ENCODE peak calls at places on chromosomes 5 and 9, in ten cellular contexts. S, A, Y, X, L, D, R, U, B and N are unnamed samples.

GRCh38 chr9:89442981-89443817 is 54.7 kb downstream of the SEMA4D start:
- DNase-seq in S (no peak), A (peak), Y (no peak), X (no peak), L (no peak), D (no peak), R (peak), U (no peak), B (no peak), N (no peak)

GRCh38 chr5:56625577-56625976 is 189.8 kb upstream of the MAP3K1 start:
- DNase-seq in S (no peak), A (peak), Y (no peak), X (no peak), L (no peak), D (no peak), R (peak), U (no peak), B (no peak), N (no peak)

GRCh38 chr5:134131578-134132350 is 17.3 kb downstream of the TCF7 start:
- DNase-seq in S (no peak), A (no peak), Y (no peak), X (no peak), L (no peak), D (no peak), R (no peak), U (no peak), B (no peak), N (no peak)

GRCh38 chr9:129021091-129021490 is 7.0 kb downstream of the SH3GLB2 start:
- DNase-seq in S (no peak), A (no peak), Y (no peak), X (no peak), L (no peak), D (peak), R (no peak), U (no peak), B (no peak), N (no peak)

GRCh38 chr5:103519550-103519949 is 43.0 kb downstream of the NUDT12 start:
- DNase-seq in S (peak), A (peak), Y (no peak), X (peak), L (peak), D (no peak), R (no peak), U (no peak), B (no peak), N (no peak)

GRCh38 chr5:158976035-158976434 is 123.7 kb downstream of the EBF1 start:
- DNase-seq in S (no peak), A (peak), Y (no peak), X (no peak), L (no peak), D (no peak), R (peak), U (no peak), B (no peak), N (no peak)

GRCh38 chr5:54440456-54440893 is 15.0 kb upstream of the HSPB3 start:
- DNase-seq in S (no peak), A (no peak), Y (no peak), X (no peak), L (no peak), D (peak), R (no peak), U (no peak), B (no peak), N (peak)

GRCh38 chr5:32254987-32255900 is 57.5 kb downstream of the MTMR12 start:
- DNase-seq in S (no peak), A (peak), Y (no peak), X (no peak), L (peak), D (no peak), R (peak), U (no peak), B (no peak), N (no peak)

GRCh38 chr5:172798422-172799215 is 27.6 kb upstream of the DUSP1 start:
- DNase-seq in S (no peak), A (peak), Y (peak), X (no peak), L (no peak), D (no peak), R (peak), U (no peak), B (no peak), N (no peak)

GRCh38 chr5:154193176-154193575 is 2.6 kb downstream of the GALNT10 start:
- DNase-seq in S (no peak), A (no peak), Y (no peak), X (no peak), L (no peak), D (no peak), R (no peak), U (no peak), B (no peak), N (no peak)

GRCh38 chr9:13810510-13810909 is 503.4 kb downstream of the NFIB start:
- DNase-seq in S (no peak), A (peak), Y (no peak), X (no peak), L (no peak), D (no peak), R (peak), U (no peak), B (no peak), N (no peak)

GRCh38 chr5:160175438-160176218 is 53.7 kb upstream of the FABP6 start:
- DNase-seq in S (no peak), A (peak), Y (peak), X (no peak), L (no peak), D (no peak), R (peak), U (peak), B (peak), N (no peak)
- H3K4me3 ChIP-seq in S (no peak), A (no peak), Y (peak), X (no peak), L (no peak), D (no peak), R (no peak), U (no peak), B (peak), N (no peak)

DNA sequence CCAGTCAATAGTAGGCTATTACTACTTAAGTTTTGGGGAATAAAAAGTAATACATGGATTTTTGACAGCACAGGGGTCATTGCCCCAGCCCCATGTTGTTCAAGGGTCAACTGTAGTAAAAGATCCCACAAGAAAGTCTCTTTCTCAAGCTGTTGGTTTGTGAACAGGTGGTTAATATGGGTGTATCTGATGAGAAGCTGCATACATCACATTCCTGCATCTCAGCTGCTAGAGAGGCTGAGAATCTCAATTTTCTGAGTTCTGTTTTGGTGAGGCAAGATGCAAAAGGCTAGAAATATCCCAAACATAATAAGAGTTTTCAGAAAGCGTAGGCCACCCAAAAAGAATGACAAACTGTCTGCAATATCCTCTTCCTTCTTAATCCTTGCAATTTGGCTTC is 76.8 kb upstream of the DAPK1 start:
- DNase-seq in S (no peak), A (no peak), Y (no peak), X (no peak), L (no peak), D (no peak), R (no peak), U (no peak), B (no peak), N (no peak)
- H3K4me3 ChIP-seq in S (no peak), A (no peak), Y (no peak), X (no peak), L (no peak), D (no peak), R (no peak), U (no peak), B (no peak), N (no peak)

GRCh38 chr9:122382901-122383850 is 12.4 kb downstream of the PTGS1 start:
- DNase-seq in S (no peak), A (peak), Y (no peak), X (no peak), L (no peak), D (no peak), R (no peak), U (no peak), B (peak), N (no peak)
- H3K4me3 ChIP-seq in S (no peak), A (no peak), Y (no peak), X (no peak), L (no peak), D (no peak), R (no peak), U (no peak), B (no peak), N (no peak)

GRCh38 chr5:146461319-146461718 is 14.2 kb downstream of the TCERG1 start:
- DNase-seq in S (no peak), A (peak), Y (no peak), X (no peak), L (no peak), D (no peak), R (peak), U (no peak), B (no peak), N (no peak)

GRCh38 chr5:146467729-146468128 is 20.6 kb downstream of the TCERG1 start:
- DNase-seq in S (no peak), A (no peak), Y (no peak), X (no peak), L (no peak), D (no peak), R (no peak), U (no peak), B (no peak), N (no peak)

GRCh38 chr5:146458894-146459293 is 11.8 kb downstream of the TCERG1 start:
- DNase-seq in S (no peak), A (no peak), Y (no peak), X (no peak), L (no peak), D (no peak), R (no peak), U (no peak), B (no peak), N (no peak)

GRCh38 chr5:146466521-146467349 is 19.6 kb downstream of the TCERG1 start:
- DNase-seq in S (no peak), A (peak), Y (no peak), X (peak), L (peak), D (no peak), R (peak), U (no peak), B (no peak), N (no peak)

DNA sequence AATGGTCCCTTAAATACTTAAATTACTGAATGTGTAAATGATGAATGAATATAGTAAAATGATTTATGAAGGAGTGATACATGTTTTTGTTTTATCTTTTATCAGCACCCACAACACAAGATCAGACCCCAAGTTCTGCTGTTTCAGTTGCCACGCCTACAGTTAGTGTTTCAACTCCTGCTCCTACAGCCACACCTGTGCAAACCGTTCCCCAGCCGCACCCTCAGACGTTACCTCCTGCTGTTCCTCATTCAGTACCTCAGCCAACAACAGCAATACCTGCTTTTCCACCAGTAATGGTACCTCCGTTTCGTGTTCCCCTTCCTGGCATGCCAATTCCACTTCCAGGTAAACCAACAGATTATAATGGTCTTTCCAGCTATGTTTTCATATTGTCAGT is 16.3 kb downstream of the TCERG1 start:
- DNase-seq in S (no peak), A (no peak), Y (no peak), X (no peak), L (no peak), D (no peak), R (no peak), U (no peak), B (no peak), N (peak)
- H3K4me3 ChIP-seq in S (no peak), A (no peak), Y (no peak), X (no peak), L (no peak), D (no peak), R (no peak), U (no peak), B (no peak), N (no peak)

DNA sequence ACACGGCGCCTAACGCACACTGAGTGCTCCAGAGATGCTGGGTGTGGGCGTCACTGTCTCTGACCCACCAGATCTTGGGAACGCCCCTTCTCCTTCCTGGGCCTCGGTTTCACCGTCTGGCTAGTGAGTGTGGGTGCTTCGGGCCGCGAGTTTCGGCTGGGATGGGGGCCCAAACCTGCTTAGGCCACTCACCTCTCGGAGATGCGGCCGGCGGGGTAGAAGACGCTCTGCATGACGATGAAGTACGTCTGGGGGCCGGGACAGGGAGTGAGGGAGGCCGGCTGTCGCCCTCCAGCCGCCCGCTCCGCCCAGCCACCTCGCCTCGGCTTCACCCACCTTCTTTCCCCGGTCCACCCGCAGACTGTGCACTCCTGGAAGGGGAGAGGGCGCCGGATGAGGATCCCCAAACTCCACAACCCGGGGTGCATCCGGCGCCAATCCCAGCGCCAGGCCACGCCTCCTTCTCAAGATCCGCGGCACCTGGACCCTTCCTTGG is 3.6 kb downstream of the PIP5KL1 start:
- DNase-seq in S (peak), A (no peak), Y (no peak), X (peak), L (no peak), D (no peak), R (no peak), U (no peak), B (no peak), N (no peak)
- H3K4me3 ChIP-seq in S (peak), A (peak), Y (no peak), X (peak), L (peak), D (peak), R (peak), U (no peak), B (peak), N (no peak)

GRCh38 chr9:125761685-125762084 is 14.5 kb downstream of the PBX3 start:
- DNase-seq in S (no peak), A (no peak), Y (no peak), X (no peak), L (peak), D (no peak), R (no peak), U (no peak), B (no peak), N (no peak)

GRCh38 chr9:125757834-125758233 is 10.7 kb downstream of the PBX3 start:
- DNase-seq in S (no peak), A (no peak), Y (no peak), X (no peak), L (no peak), D (no peak), R (no peak), U (no peak), B (no peak), N (no peak)

GRCh38 chr9:125759812-125760134 is 12.6 kb downstream of the PBX3 start:
- DNase-seq in S (peak), A (peak), Y (no peak), X (peak), L (peak), D (no peak), R (peak), U (no peak), B (no peak), N (no peak)

GRCh38 chr9:125760537-125760936 is 13.4 kb downstream of the PBX3 start:
- DNase-seq in S (no peak), A (no peak), Y (no peak), X (no peak), L (no peak), D (no peak), R (no peak), U (no peak), B (no peak), N (no peak)

DNA sequence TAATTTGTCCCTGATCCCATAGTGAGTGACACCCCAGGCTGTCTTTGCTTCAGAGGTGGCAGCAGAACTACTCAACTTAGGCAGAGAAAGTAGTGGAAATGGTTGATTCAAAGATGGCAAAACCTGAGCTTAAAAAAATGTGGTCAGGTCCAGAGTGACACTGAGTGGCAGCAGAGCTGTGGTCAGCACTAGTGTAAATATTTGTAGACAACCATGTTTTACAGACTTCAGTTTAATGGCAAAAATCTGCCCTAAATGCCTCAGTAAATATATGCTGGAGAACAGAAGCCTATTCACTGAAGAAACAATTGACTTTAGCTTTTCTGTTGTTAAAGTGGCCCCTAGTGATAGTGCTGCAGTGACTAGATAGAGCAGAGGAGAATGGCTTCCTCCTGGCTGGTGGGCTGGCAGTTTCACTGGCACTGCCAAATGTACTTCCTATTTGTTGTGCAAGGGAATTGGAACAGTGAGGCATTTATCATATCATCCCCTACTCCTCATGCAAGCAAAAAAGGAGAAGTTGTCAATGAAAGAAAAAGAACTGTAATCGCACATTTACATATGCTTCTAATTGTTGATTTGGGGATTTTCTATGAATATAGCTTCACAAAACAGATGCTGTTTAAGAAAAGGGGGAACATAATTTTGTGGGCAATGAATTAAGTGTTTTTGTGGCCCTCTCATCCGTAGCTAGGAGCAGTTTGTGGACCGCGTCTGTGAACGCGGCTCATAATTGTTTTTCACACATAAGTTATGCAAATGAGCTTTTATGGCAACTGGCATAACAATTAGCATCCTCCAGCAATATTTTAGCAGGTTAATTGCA is 12.0 kb downstream of the PBX3 start:
- DNase-seq in S (peak), A (peak), Y (no peak), X (peak), L (no peak), D (no peak), R (peak), U (no peak), B (no peak), N (no peak)
- H3K4me3 ChIP-seq in S (no peak), A (no peak), Y (no peak), X (peak), L (no peak), D (no peak), R (peak), U (no peak), B (peak), N (no peak)

GRCh38 chr9:113373255-113373654 is 3.5 kb downstream of the HDHD3 start:
- DNase-seq in S (no peak), A (no peak), Y (no peak), X (no peak), L (no peak), D (no peak), R (no peak), U (no peak), B (no peak), N (no peak)

GRCh38 chr9:113376634-113377531 is at the start of gene HDHD3:
- DNase-seq in S (peak), A (peak), Y (peak), X (peak), L (peak), D (peak), R (peak), U (peak), B (peak), N (peak)

GRCh38 chr9:113373676-113374392 is 3.0 kb downstream of the HDHD3 start:
- DNase-seq in S (no peak), A (no peak), Y (no peak), X (no peak), L (no peak), D (no peak), R (no peak), U (no peak), B (no peak), N (no peak)

GRCh38 chr9:113372059-113372458 is 4.7 kb downstream of the HDHD3 start:
- DNase-seq in S (no peak), A (no peak), Y (no peak), X (no peak), L (no peak), D (no peak), R (no peak), U (no peak), B (no peak), N (no peak)

DNA sequence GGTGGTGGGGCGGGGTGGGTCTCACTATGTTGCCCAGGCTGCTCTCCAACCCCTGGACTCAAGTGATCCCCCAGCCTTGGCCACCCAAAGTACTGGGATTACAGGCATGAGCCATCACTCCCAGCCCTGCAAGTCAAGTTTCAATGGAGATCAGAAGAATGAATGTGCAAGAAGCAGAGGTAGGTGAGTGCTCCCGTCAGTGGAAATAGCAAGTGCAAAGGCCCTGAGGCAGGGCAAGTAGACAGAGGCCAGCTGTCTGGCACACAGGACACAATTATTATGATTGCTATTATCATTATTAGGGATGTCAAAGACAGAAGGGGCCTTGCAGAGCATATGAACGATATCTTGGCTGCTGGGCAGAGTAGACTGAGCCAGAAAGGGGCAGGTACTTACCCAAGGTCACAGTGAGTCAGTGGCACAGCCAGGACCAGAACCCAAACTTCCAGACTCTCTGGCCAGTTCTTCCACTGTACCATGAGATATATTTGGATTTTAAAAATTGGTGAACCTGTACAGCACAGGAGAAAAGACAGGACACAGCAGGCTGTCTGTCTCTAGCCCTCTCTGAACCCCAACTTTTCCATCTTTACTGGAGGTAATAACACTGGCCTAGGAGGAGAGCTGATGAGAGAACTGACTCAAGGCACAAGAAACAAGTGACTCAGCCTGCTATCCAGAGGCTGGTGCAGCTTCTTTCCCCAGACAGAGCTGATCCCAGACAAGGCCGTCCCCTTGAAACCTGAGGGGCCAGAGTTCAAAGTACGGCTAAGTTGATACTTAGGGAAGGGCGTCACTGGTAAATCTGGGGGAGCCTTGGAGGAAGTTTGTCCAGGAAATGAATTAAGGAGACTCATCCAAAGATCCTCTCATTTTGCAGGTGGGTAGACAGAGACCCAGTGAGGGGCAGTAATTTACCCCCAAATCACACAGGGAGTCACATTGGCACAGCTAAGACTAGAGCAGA is 1.4 kb downstream of the HDHD3 start:
- DNase-seq in S (no peak), A (no peak), Y (no peak), X (no peak), L (no peak), D (no peak), R (no peak), U (no peak), B (no peak), N (no peak)
- H3K4me3 ChIP-seq in S (no peak), A (peak), Y (no peak), X (peak), L (no peak), D (peak), R (no peak), U (no peak), B (peak), N (no peak)

DNA sequence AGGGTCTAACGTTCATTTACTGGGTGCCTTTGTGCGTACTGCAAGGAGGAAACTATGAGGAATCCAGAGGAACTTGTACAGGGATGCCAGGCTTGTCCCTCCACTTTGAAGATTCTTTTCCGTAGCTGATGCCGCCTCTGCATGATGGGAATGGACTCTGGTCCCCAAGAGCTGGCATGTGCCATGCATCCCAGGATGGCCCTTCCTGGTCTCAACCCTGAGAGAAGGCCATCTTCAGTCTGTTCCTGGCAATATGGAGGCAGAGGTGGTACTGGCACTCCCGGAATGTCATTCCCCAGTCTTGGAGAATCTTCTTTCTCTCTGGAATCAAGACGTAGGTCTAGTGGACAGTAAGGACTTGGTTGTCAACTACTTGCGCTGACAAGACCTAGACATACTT is 61.5 kb downstream of the BASP1 start:
- DNase-seq in S (no peak), A (no peak), Y (no peak), X (no peak), L (no peak), D (no peak), R (no peak), U (no peak), B (no peak), N (no peak)
- H3K4me3 ChIP-seq in S (no peak), A (no peak), Y (no peak), X (no peak), L (no peak), D (no peak), R (no peak), U (no peak), B (no peak), N (no peak)